ENCODE peak calls at places on chromosome 12, in five cellular contexts. J is transverse colon, Z is A549, N is K562, W is suprapubic skin. O is an unnamed sample.

GRCh38 chr12:12791756-12792346 is 6.4 kb downstream of the APOLD1 start:
- DNase-seq in J (no peak), Z (peak), N (no peak), W (no peak), O (peak)

GRCh38 chr12:132444957-132445883 is 44.7 kb upstream of the FBRSL1 start:
- DNase-seq in J (peak), Z (no peak), N (no peak), W (no peak), O (no peak)

GRCh38 chr12:81588609-81589008 is 170.5 kb downstream of the PPFIA2 start:
- DNase-seq in J (no peak), Z (no peak), N (no peak), W (no peak), O (no peak)

GRCh38 chr12:53190108-53190729 is 9.5 kb upstream of the CSAD start:
- DNase-seq in J (peak), Z (peak), N (peak), W (no peak), O (peak)

GRCh38 chr12:82708507-82708906 is 21.8 kb downstream of the TMTC2 start:
- DNase-seq in J (peak), Z (no peak), N (no peak), W (no peak), O (peak)

GRCh38 chr12:18861287-18861858 is 123.5 kb downstream of the CAPZA3 start:
- DNase-seq in J (no peak), Z (peak), N (peak), W (no peak), O (no peak)

GRCh38 chr12:12964255-12964654 is 12.3 kb upstream of the GPRC5D start:
- DNase-seq in J (no peak), Z (no peak), N (no peak), W (no peak), O (no peak)

GRCh38 chr12:52741378-52742195 is 35.6 kb downstream of the KRT76 start:
- DNase-seq in J (peak), Z (peak), N (peak), W (no peak), O (no peak)

GRCh38 chr12:130729344-130729743 is 13.2 kb upstream of the RIMBP2 start:
- DNase-seq in J (no peak), Z (no peak), N (no peak), W (no peak), O (no peak)

GRCh38 chr12:124677552-124678356 is 110.3 kb upstream of the NCOR2 start:
- DNase-seq in J (no peak), Z (no peak), N (no peak), W (no peak), O (no peak)

GRCh38 chr12:63521706-63522105 is 146.6 kb downstream of the DPY19L2 start:
- DNase-seq in J (no peak), Z (no peak), N (no peak), W (no peak), O (no peak)

GRCh38 chr12:101490286-101490920 is 15.3 kb downstream of the SPIC start:
- DNase-seq in J (peak), Z (peak), N (peak), W (no peak), O (no peak)

GRCh38 chr12:2110127-2110526 is 57.3 kb downstream of the CACNA1C start:
- DNase-seq in J (no peak), Z (no peak), N (no peak), W (no peak), O (peak)

GRCh38 chr12:13164859-13165577 is 31.5 kb upstream of the EMP1 start:
- DNase-seq in J (no peak), Z (no peak), N (no peak), W (no peak), O (no peak)

GRCh38 chr12:107385518-107385917 is 292.2 kb upstream of the CRY1 start:
- DNase-seq in J (no peak), Z (peak), N (no peak), W (no peak), O (no peak)

GRCh38 chr12:12804011-12804410 is 9.1 kb upstream of the DDX47 start:
- DNase-seq in J (no peak), Z (peak), N (no peak), W (no peak), O (no peak)

GRCh38 chr12:86154620-86155019 is 101.6 kb downstream of the MGAT4C start:
- DNase-seq in J (no peak), Z (no peak), N (no peak), W (no peak), O (no peak)

GRCh38 chr12:117900561-117900960 is 68.2 kb downstream of the KSR2 start:
- DNase-seq in J (no peak), Z (peak), N (no peak), W (no peak), O (no peak)

GRCh38 chr12:130468186-130468585 is 130.5 kb downstream of the PIWIL1 start:
- DNase-seq in J (no peak), Z (no peak), N (no peak), W (no peak), O (no peak)

GRCh38 chr12:4975574-4975973 is 65.9 kb downstream of the KCNA1 start:
- DNase-seq in J (no peak), Z (peak), N (peak), W (no peak), O (no peak)

GRCh38 chr12:807041-807717 is 54.8 kb downstream of the WNK1 start:
- DNase-seq in J (no peak), Z (no peak), N (no peak), W (no peak), O (no peak)

GRCh38 chr12:23099104-23099503 is 474.1 kb downstream of the ETNK1 start:
- DNase-seq in J (no peak), Z (no peak), N (no peak), W (no peak), O (no peak)

GRCh38 chr12:128551266-128552025 is 272.3 kb downstream of the SLC15A4 start:
- DNase-seq in J (no peak), Z (no peak), N (no peak), W (no peak), O (no peak)

GRCh38 chr12:128557231-128557630 is 266.5 kb downstream of the SLC15A4 start:
- DNase-seq in J (no peak), Z (no peak), N (no peak), W (no peak), O (no peak)
- TF ChIP-seq EP300 in J (no peak), Z (no peak), N (no peak), W (no peak), O (no peak)

GRCh38 chr12:96034631-96035282 is 630 bp downstream of the LTA4H start:
- DNase-seq in J (peak), Z (no peak), N (peak), W (no peak), O (no peak)

GRCh38 chr12:96036765-96037455 is 1.5 kb upstream of the LTA4H start:
- DNase-seq in J (no peak), Z (no peak), N (no peak), W (no peak), O (no peak)

GRCh38 chr12:96033549-96034389 is 1.6 kb downstream of the LTA4H start:
- DNase-seq in J (peak), Z (no peak), N (no peak), W (no peak), O (no peak)

GRCh38 chr12:96040305-96041133 is 5.1 kb upstream of the LTA4H start:
- DNase-seq in J (no peak), Z (no peak), N (no peak), W (no peak), O (no peak)

DNA sequence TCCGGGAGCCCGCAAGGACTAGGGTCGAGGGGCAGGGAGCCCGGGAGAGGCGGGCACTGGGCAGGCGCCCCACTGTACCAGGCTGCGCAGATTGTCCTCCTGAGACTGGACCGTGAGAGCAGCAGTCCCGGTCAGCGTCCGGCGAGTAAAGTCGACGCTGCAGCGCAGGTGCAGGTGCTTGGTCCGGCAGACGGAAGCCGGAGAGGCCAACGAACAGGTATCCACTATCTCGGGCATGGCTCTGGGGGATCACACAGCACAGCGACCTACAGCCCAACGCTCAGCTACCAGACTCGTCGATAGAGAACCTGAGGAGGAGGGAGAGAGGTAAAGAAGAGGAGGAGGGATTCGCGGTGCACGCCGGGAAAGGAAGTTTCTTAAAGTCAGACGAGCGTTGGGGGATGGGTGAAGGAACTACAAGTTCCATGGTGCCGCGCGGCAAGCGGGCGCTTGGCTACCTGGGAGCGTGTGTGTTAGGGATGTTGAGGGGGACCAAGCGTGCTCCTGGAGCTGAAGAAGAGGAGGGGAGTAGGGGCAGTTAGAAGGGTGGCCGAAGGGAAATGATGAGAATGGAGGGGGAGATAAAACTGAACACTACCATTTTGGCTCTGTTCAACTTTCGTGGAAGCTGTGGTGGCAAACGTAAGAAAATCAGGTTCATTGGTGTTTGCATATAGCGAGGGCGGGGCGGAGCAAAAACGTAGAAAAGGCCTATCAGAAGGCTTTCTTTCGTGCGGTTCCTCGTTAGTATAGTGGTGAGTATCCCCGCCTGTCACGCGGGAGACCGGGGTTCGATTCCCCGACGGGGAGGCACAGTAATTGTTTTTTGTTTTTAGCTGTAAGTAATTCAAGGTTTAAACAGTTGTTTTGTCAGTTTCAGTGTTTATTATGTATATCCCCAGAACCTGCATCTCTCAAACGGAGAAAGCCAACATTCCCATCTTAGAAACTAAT is at the start of gene LTA4H:
- DNase-seq in J (peak), Z (peak), N (peak), W (peak), O (peak)
- TF ChIP-seq POLR2A in J (peak), Z (peak), N (peak), W (no peak), O (peak)

GRCh38 chr12:6890789-6891624 is 13.6 kb upstream of the LRRC23 start:
- DNase-seq in J (peak), Z (peak), N (peak), W (peak), O (peak)
- TF ChIP-seq EP300 in J (no peak), Z (no peak), N (peak), W (no peak), O (no peak)

GRCh38 chr12:123067654-123068053 is 83.2 kb downstream of the PITPNM2 start:
- DNase-seq in J (no peak), Z (no peak), N (no peak), W (no peak), O (no peak)
- TF ChIP-seq POLR2A in J (no peak), Z (no peak), N (no peak), W (no peak), O (no peak)

GRCh38 chr12:65891987-65892481 is 67.8 kb downstream of the HMGA2 start:
- DNase-seq in J (peak), Z (peak), N (no peak), W (peak), O (peak)
- TF ChIP-seq EP300 in J (peak), Z (peak), N (no peak), W (no peak), O (peak)

O was measured in sigmoid colon.